ENCODE peak calls at places on chromosomes 12 and 14, in eight cellular contexts. One of them, this sample, is unnamed.
A peak's percentile ranks its signal among the peaks of the same experiment; 100 is the strongest.

GRCh38 chr12:78260976-78261375 is 430.3 kb downstream of the NAV3 start:
- DNase-seq in tibial nerve: no peak
- DNase-seq in heart left ventricle: no peak
- DNase-seq in fibroblast of lung: no peak
- DNase-seq in kidney: no peak
- DNase-seq in left lung: no peak
- DNase-seq in cardiac muscle cell: no peak
- DNase-seq in right lobe of liver: no peak
- DNase-seq in this sample: no peak

GRCh38 chr12:62934799-62935674 is at the start of gene PPM1H:
- DNase-seq in tibial nerve: no peak
- DNase-seq in heart left ventricle: peak; percentile 77
- DNase-seq in fibroblast of lung: peak; percentile 14
- DNase-seq in kidney: peak; percentile 96
- DNase-seq in left lung: peak; percentile 89
- DNase-seq in cardiac muscle cell: peak; percentile 42
- DNase-seq in right lobe of liver: peak; percentile 94
- DNase-seq in this sample: peak; percentile 90

GRCh38 chr12:87793134-87793533 is 236.1 kb downstream of the C12orf50 start:
- DNase-seq in tibial nerve: no peak
- DNase-seq in heart left ventricle: no peak
- DNase-seq in fibroblast of lung: peak; percentile 73
- DNase-seq in kidney: no peak
- DNase-seq in left lung: no peak
- DNase-seq in cardiac muscle cell: peak; percentile 47
- DNase-seq in right lobe of liver: no peak
- DNase-seq in this sample: no peak

GRCh38 chr12:80038062-80038560 is 61.2 kb upstream of the OTOGL start:
- DNase-seq in tibial nerve: no peak
- DNase-seq in heart left ventricle: no peak
- DNase-seq in fibroblast of lung: no peak
- DNase-seq in kidney: no peak
- DNase-seq in left lung: no peak
- DNase-seq in cardiac muscle cell: no peak
- DNase-seq in right lobe of liver: no peak
- DNase-seq in this sample: no peak

GRCh38 chr14:74501135-74501614 is 7.6 kb downstream of the ISCA2 start:
- DNase-seq in tibial nerve: peak; percentile 70
- DNase-seq in heart left ventricle: peak; percentile 56
- DNase-seq in fibroblast of lung: peak; percentile 82
- DNase-seq in kidney: no peak
- DNase-seq in left lung: peak; percentile 67
- DNase-seq in cardiac muscle cell: peak; percentile 89
- DNase-seq in right lobe of liver: no peak
- DNase-seq in this sample: peak; percentile 70

GRCh38 chr14:53368714-53369191 is 215.6 kb upstream of the DDHD1 start:
- DNase-seq in tibial nerve: no peak
- DNase-seq in heart left ventricle: no peak
- DNase-seq in fibroblast of lung: peak; percentile 93
- DNase-seq in kidney: no peak
- DNase-seq in left lung: no peak
- DNase-seq in cardiac muscle cell: peak; percentile 32
- DNase-seq in right lobe of liver: no peak
- DNase-seq in this sample: no peak

GRCh38 chr12:4579305-4580097 is 17.5 kb downstream of the DYRK4 start:
- DNase-seq in tibial nerve: no peak
- DNase-seq in heart left ventricle: no peak
- DNase-seq in fibroblast of lung: peak; percentile 15
- DNase-seq in kidney: no peak
- DNase-seq in left lung: no peak
- DNase-seq in cardiac muscle cell: peak; percentile 22
- DNase-seq in right lobe of liver: no peak
- DNase-seq in this sample: no peak

GRCh38 chr14:75648066-75648838 is 12.4 kb downstream of the ERG28 start:
- DNase-seq in tibial nerve: peak; percentile 47
- DNase-seq in heart left ventricle: peak; percentile 65
- DNase-seq in fibroblast of lung: peak; percentile 96
- DNase-seq in kidney: peak; percentile 81
- DNase-seq in left lung: peak; percentile 47
- DNase-seq in cardiac muscle cell: peak; percentile 92
- DNase-seq in right lobe of liver: peak; percentile 75
- DNase-seq in this sample: peak; percentile 75

GRCh38 chr12:129607293-129607692 is 296.5 kb downstream of the TMEM132D start:
- DNase-seq in tibial nerve: no peak
- DNase-seq in heart left ventricle: no peak
- DNase-seq in fibroblast of lung: no peak
- DNase-seq in kidney: no peak
- DNase-seq in left lung: no peak
- DNase-seq in cardiac muscle cell: no peak
- DNase-seq in right lobe of liver: no peak
- DNase-seq in this sample: no peak

GRCh38 chr12:13707829-13708228 is 273.6 kb downstream of the GRIN2B start:
- DNase-seq in tibial nerve: no peak
- DNase-seq in heart left ventricle: no peak
- DNase-seq in fibroblast of lung: no peak
- DNase-seq in kidney: no peak
- DNase-seq in left lung: no peak
- DNase-seq in cardiac muscle cell: no peak
- DNase-seq in right lobe of liver: no peak
- DNase-seq in this sample: no peak

GRCh38 chr12:105466231-105466900 is 135.9 kb downstream of the C12orf75 start:
- DNase-seq in tibial nerve: no peak
- DNase-seq in heart left ventricle: no peak
- DNase-seq in fibroblast of lung: no peak
- DNase-seq in kidney: no peak
- DNase-seq in left lung: no peak
- DNase-seq in cardiac muscle cell: no peak
- DNase-seq in right lobe of liver: no peak
- DNase-seq in this sample: no peak

GRCh38 chr12:79886917-79887519 is 47.9 kb downstream of the PPP1R12A start:
- DNase-seq in tibial nerve: no peak
- DNase-seq in heart left ventricle: no peak
- DNase-seq in fibroblast of lung: peak; percentile 78
- DNase-seq in kidney: no peak
- DNase-seq in left lung: no peak
- DNase-seq in cardiac muscle cell: peak; percentile 74
- DNase-seq in right lobe of liver: no peak
- DNase-seq in this sample: no peak

GRCh38 chr12:28086521-28086920 is 103.7 kb upstream of the CCDC91 start:
- DNase-seq in tibial nerve: no peak
- DNase-seq in heart left ventricle: no peak
- DNase-seq in fibroblast of lung: no peak
- DNase-seq in kidney: no peak
- DNase-seq in left lung: no peak
- DNase-seq in cardiac muscle cell: peak; percentile 42
- DNase-seq in right lobe of liver: no peak
- DNase-seq in this sample: no peak

GRCh38 chr12:105453306-105453705 is 122.8 kb downstream of the C12orf75 start:
- DNase-seq in tibial nerve: no peak
- DNase-seq in heart left ventricle: no peak
- DNase-seq in fibroblast of lung: no peak
- DNase-seq in kidney: no peak
- DNase-seq in left lung: no peak
- DNase-seq in cardiac muscle cell: no peak
- DNase-seq in right lobe of liver: no peak
- DNase-seq in this sample: no peak

GRCh38 chr12:77940011-77940423 is 109.3 kb downstream of the NAV3 start:
- DNase-seq in tibial nerve: no peak
- DNase-seq in heart left ventricle: no peak
- DNase-seq in fibroblast of lung: peak; percentile 80
- DNase-seq in kidney: no peak
- DNase-seq in left lung: no peak
- DNase-seq in cardiac muscle cell: peak; percentile 78
- DNase-seq in right lobe of liver: no peak
- DNase-seq in this sample: no peak

DNA sequence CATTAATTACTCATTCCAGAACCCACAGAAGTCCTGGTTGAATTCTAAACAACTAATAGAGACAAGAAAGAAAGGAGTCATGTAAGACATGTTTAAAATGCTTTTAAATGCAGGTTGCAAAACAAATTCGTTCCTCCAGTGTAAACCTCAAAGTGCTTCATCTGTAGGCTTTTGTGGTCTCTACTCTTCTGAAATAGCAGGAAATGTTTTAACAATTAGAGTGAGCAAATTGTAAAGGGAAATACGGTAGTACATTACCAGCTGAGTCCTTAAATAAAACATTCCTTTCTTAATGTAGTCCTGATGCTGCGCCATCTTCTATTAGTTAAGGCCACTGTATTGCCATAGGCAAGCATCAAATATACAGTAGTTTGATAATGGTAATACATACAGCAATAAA is 1934.2 kb upstream of the SEL1L start:
- DNase-seq in tibial nerve: no peak
- DNase-seq in heart left ventricle: no peak
- DNase-seq in fibroblast of lung: no peak
- DNase-seq in kidney: no peak
- DNase-seq in left lung: no peak
- DNase-seq in cardiac muscle cell: no peak
- DNase-seq in right lobe of liver: no peak
- DNase-seq in this sample: no peak
- TF ChIP-seq CTCF in tibial nerve: no peak
- TF ChIP-seq CTCF in heart left ventricle: no peak
- TF ChIP-seq CTCF in fibroblast of lung: no peak
- TF ChIP-seq CTCF in kidney: no peak
- TF ChIP-seq CTCF in left lung: no peak
- TF ChIP-seq CTCF in cardiac muscle cell: no peak
- TF ChIP-seq CTCF in right lobe of liver: no peak
- TF ChIP-seq CTCF in this sample: no peak

GRCh38 chr14:96096639-96097610 is 57.8 kb downstream of the C14orf132 start:
- DNase-seq in tibial nerve: no peak
- DNase-seq in heart left ventricle: no peak
- DNase-seq in fibroblast of lung: no peak
- DNase-seq in kidney: no peak
- DNase-seq in left lung: no peak
- DNase-seq in cardiac muscle cell: no peak
- DNase-seq in right lobe of liver: peak; percentile 81
- DNase-seq in this sample: no peak

GRCh38 chr14:96095058-96095457 is 55.9 kb downstream of the C14orf132 start:
- DNase-seq in tibial nerve: no peak
- DNase-seq in heart left ventricle: no peak
- DNase-seq in fibroblast of lung: no peak
- DNase-seq in kidney: no peak
- DNase-seq in left lung: no peak
- DNase-seq in cardiac muscle cell: no peak
- DNase-seq in right lobe of liver: no peak
- DNase-seq in this sample: no peak

GRCh38 chr14:96094211-96094610 is 55.0 kb downstream of the C14orf132 start:
- DNase-seq in tibial nerve: no peak
- DNase-seq in heart left ventricle: no peak
- DNase-seq in fibroblast of lung: no peak
- DNase-seq in kidney: no peak
- DNase-seq in left lung: no peak
- DNase-seq in cardiac muscle cell: no peak
- DNase-seq in right lobe of liver: no peak
- DNase-seq in this sample: no peak

GRCh38 chr14:96094656-96095055 is 55.5 kb downstream of the C14orf132 start:
- DNase-seq in tibial nerve: no peak
- DNase-seq in heart left ventricle: no peak
- DNase-seq in fibroblast of lung: no peak
- DNase-seq in kidney: no peak
- DNase-seq in left lung: no peak
- DNase-seq in cardiac muscle cell: no peak
- DNase-seq in right lobe of liver: no peak
- DNase-seq in this sample: no peak

GRCh38 chr14:96095581-96096476 is 56.7 kb downstream of the C14orf132 start:
- DNase-seq in tibial nerve: no peak
- DNase-seq in heart left ventricle: no peak
- DNase-seq in fibroblast of lung: peak; percentile 98
- DNase-seq in kidney: peak; percentile 91
- DNase-seq in left lung: no peak
- DNase-seq in cardiac muscle cell: peak; percentile 82
- DNase-seq in right lobe of liver: peak; percentile 78
- DNase-seq in this sample: peak; percentile 64
- H3K4me1 ChIP-seq in tibial nerve: peaks cover 24% of the 10 kb centered on the region
- H3K4me1 ChIP-seq in heart left ventricle: no peaks in the 10 kb centered on the region
- H3K4me1 ChIP-seq in fibroblast of lung: peaks cover 16% of the 10 kb centered on the region
- H3K4me1 ChIP-seq in kidney: peaks cover 2% of the 10 kb centered on the region
- H3K4me1 ChIP-seq in left lung: peaks cover under 1% of the 10 kb centered on the region
- H3K4me1 ChIP-seq in cardiac muscle cell: peaks cover 4% of the 10 kb centered on the region
- H3K4me1 ChIP-seq in right lobe of liver: no peaks in the 10 kb centered on the region
- H3K4me1 ChIP-seq in this sample: peaks cover 19% of the 10 kb centered on the region

GRCh38 chr14:81301371-81301770 is 80.6 kb upstream of the GTF2A1 start:
- DNase-seq in tibial nerve: no peak
- DNase-seq in heart left ventricle: no peak
- DNase-seq in fibroblast of lung: no peak
- DNase-seq in kidney: no peak
- DNase-seq in left lung: no peak
- DNase-seq in cardiac muscle cell: no peak
- DNase-seq in right lobe of liver: no peak
- DNase-seq in this sample: no peak

GRCh38 chr14:81305743-81306142 is 85.0 kb upstream of the GTF2A1 start:
- DNase-seq in tibial nerve: no peak
- DNase-seq in heart left ventricle: no peak
- DNase-seq in fibroblast of lung: no peak
- DNase-seq in kidney: no peak
- DNase-seq in left lung: no peak
- DNase-seq in cardiac muscle cell: no peak
- DNase-seq in right lobe of liver: no peak
- DNase-seq in this sample: no peak

GRCh38 chr14:81303258-81303935 is 82.6 kb upstream of the GTF2A1 start:
- DNase-seq in tibial nerve: no peak
- DNase-seq in heart left ventricle: peak; percentile 32
- DNase-seq in fibroblast of lung: no peak
- DNase-seq in kidney: peak; percentile 86
- DNase-seq in left lung: peak; percentile 78
- DNase-seq in cardiac muscle cell: no peak
- DNase-seq in right lobe of liver: peak; percentile 91
- DNase-seq in this sample: peak; percentile 83

GRCh38 chr14:81301813-81302212 is 81.1 kb upstream of the GTF2A1 start:
- DNase-seq in tibial nerve: no peak
- DNase-seq in heart left ventricle: no peak
- DNase-seq in fibroblast of lung: no peak
- DNase-seq in kidney: no peak
- DNase-seq in left lung: no peak
- DNase-seq in cardiac muscle cell: no peak
- DNase-seq in right lobe of liver: no peak
- DNase-seq in this sample: no peak

DNA sequence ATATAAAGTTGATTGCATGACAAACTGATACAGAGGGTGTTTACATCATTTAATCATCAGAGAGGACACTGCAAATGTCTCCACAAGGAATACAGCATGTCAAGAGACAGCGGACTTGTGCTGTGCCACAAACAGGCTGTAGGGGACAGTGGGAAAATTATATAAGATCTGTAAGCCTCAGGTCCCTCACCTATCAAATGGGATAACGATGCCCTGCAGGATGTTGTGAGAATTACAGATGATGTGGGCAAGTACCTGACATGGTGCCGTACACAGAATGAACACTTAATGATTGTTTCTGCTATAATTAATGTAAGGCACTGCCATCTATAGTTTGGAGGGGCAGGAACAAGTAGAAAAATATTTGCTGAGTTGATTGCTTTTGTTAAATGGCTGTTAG is 81.9 kb upstream of the GTF2A1 start:
- DNase-seq in tibial nerve: no peak
- DNase-seq in heart left ventricle: no peak
- DNase-seq in fibroblast of lung: no peak
- DNase-seq in kidney: no peak
- DNase-seq in left lung: no peak
- DNase-seq in cardiac muscle cell: no peak
- DNase-seq in right lobe of liver: no peak
- DNase-seq in this sample: no peak
- H3K27ac ChIP-seq in tibial nerve: no peak overlapping the region
- H3K27ac ChIP-seq in heart left ventricle: no peak overlapping the region
- H3K27ac ChIP-seq in fibroblast of lung: no peak overlapping the region
- H3K27ac ChIP-seq in kidney: no peak overlapping the region
- H3K27ac ChIP-seq in left lung: no peak overlapping the region
- H3K27ac ChIP-seq in cardiac muscle cell: no peak overlapping the region
- H3K27ac ChIP-seq in right lobe of liver: peak overlapping the region; percentile 93
- H3K27ac ChIP-seq in this sample: peak overlapping the region; percentile 35

GRCh38 chr12:54824402-54824801 is 29.9 kb upstream of the MUCL1 start:
- DNase-seq in tibial nerve: no peak
- DNase-seq in heart left ventricle: no peak
- DNase-seq in fibroblast of lung: no peak
- DNase-seq in kidney: no peak
- DNase-seq in left lung: no peak
- DNase-seq in cardiac muscle cell: no peak
- DNase-seq in right lobe of liver: no peak
- DNase-seq in this sample: no peak
- TF ChIP-seq CTCF in tibial nerve: no peak
- TF ChIP-seq CTCF in heart left ventricle: peak; percentile 55
- TF ChIP-seq CTCF in fibroblast of lung: no peak
- TF ChIP-seq CTCF in kidney: no peak
- TF ChIP-seq CTCF in left lung: no peak
- TF ChIP-seq CTCF in cardiac muscle cell: no peak
- TF ChIP-seq CTCF in right lobe of liver: peak; percentile 11
- TF ChIP-seq CTCF in this sample: no peak